ENCODE peak calls at places on chromosomes 12 and 14, in nine cellular contexts. T is CD4-positive, alpha-beta T cell; Q is HS-5; K is coronary artery; P is memory B cell; X is HuH-7.5; F is omental fat pad; I is aorta; B is heart left ventricle. Y is an unnamed sample.

GRCh38 chr14:69685716-69686115 is 74.3 kb downstream of the SUSD6 start:
- DNase-seq in K (no peak), Q (no peak), X (no peak), T (no peak), B (peak), P (no peak), F (no peak), I (peak), Y (no peak)

GRCh38 chr12:54601841-54602240 is 13.4 kb upstream of the PPP1R1A start:
- DNase-seq in F (no peak), B (no peak), X (no peak), P (no peak), I (no peak), Q (no peak), K (no peak), T (no peak), Y (no peak)

GRCh38 chr12:124745891-124746570 is 117.6 kb downstream of the SCARB1 start:
- DNase-seq in X (peak), I (peak), T (peak), F (peak), Q (no peak), B (peak), K (peak), P (no peak), Y (no peak)

GRCh38 chr12:45040977-45041376 is 9.9 kb downstream of the DBX2 start:
- DNase-seq in B (no peak), P (no peak), Q (no peak), X (no peak), F (no peak), T (no peak), K (no peak), I (no peak), Y (no peak)

GRCh38 chr12:123845881-123846280 is 83.8 kb downstream of the DNAH10 start:
- DNase-seq in F (no peak), I (no peak), X (no peak), B (no peak), K (peak), P (no peak), T (no peak), Q (no peak), Y (no peak)

GRCh38 chr14:69760810-69761209 is 6.1 kb upstream of the SRSF5 start:
- DNase-seq in K (no peak), Q (no peak), T (no peak), I (no peak), F (no peak), X (no peak), P (no peak), B (no peak), Y (no peak)

GRCh38 chr12:49304161-49304560 is 9.2 kb downstream of the PRPH start:
- DNase-seq in P (no peak), F (no peak), B (no peak), K (no peak), T (no peak), I (peak), Q (no peak), X (no peak), Y (no peak)

GRCh38 chr14:71776463-71777359 is 155.5 kb upstream of the RGS6 start:
- DNase-seq in T (no peak), Q (no peak), X (no peak), P (no peak), F (no peak), B (no peak), I (no peak), K (no peak), Y (no peak)

GRCh38 chr14:76307786-76308780 is 67.9 kb upstream of the ESRRB start:
- DNase-seq in F (no peak), P (no peak), T (no peak), B (no peak), K (peak), X (no peak), I (no peak), Q (peak), Y (no peak)

GRCh38 chr14:104182857-104183425 is 44.6 kb downstream of the KIF26A start:
- DNase-seq in K (no peak), B (no peak), Q (no peak), P (no peak), T (no peak), X (no peak), I (no peak), F (no peak), Y (no peak)

GRCh38 chr12:5456025-5456424 is 24.1 kb downstream of the NTF3 start:
- DNase-seq in T (no peak), B (no peak), Q (no peak), K (no peak), X (no peak), I (no peak), F (no peak), P (no peak), Y (no peak)

GRCh38 chr12:125988545-125988944 is 923.3 kb downstream of the AACS start:
- DNase-seq in Q (peak), T (no peak), K (no peak), B (no peak), I (no peak), F (no peak), P (no peak), X (no peak), Y (no peak)

GRCh38 chr12:47547077-47547476 is 158.8 kb downstream of the RPAP3 start:
- DNase-seq in F (no peak), X (no peak), I (no peak), P (no peak), K (no peak), Q (peak), T (no peak), B (no peak), Y (no peak)